ENCODE peak calls at places on chromosomes 4 and X, in nine cellular contexts. One of them, this sample, is unnamed.
A peak's percentile ranks its signal among the peaks of the same experiment; 100 is the strongest.

GRCh38 chrX:1231850-1232505 is 19.5 kb upstream of the CRLF2 start:
- DNase-seq in tibial nerve: no peak
- DNase-seq in tibial artery: peak; percentile 19
- DNase-seq in OCI-LY7: no peak
- DNase-seq in AG04449: no peak
- DNase-seq in brain microvascular endothelial cell: no peak
- DNase-seq in fibroblast of pulmonary artery: no peak
- DNase-seq in astrocyte of the spinal cord: no peak
- DNase-seq in Peyer's patch: no peak
- DNase-seq in this sample: peak; percentile 83

GRCh38 chrX:42519666-42520231 is 258.2 kb downstream of the PPP1R2C start:
- DNase-seq in tibial nerve: no peak
- DNase-seq in tibial artery: no peak
- DNase-seq in OCI-LY7: no peak
- DNase-seq in AG04449: no peak
- DNase-seq in brain microvascular endothelial cell: peak; percentile 67
- DNase-seq in fibroblast of pulmonary artery: peak; percentile 56
- DNase-seq in astrocyte of the spinal cord: peak; percentile 67
- DNase-seq in Peyer's patch: no peak
- DNase-seq in this sample: no peak

GRCh38 chr4:138186264-138186663 is 55.9 kb downstream of the SLC7A11 start:
- DNase-seq in tibial nerve: no peak
- DNase-seq in tibial artery: no peak
- DNase-seq in OCI-LY7: no peak
- DNase-seq in AG04449: no peak
- DNase-seq in brain microvascular endothelial cell: no peak
- DNase-seq in fibroblast of pulmonary artery: no peak
- DNase-seq in astrocyte of the spinal cord: no peak
- DNase-seq in Peyer's patch: no peak
- DNase-seq in this sample: no peak

GRCh38 chrX:27591938-27592337 is 1.8 kb downstream of the DCAF8L2 start:
- DNase-seq in tibial nerve: no peak
- DNase-seq in tibial artery: no peak
- DNase-seq in OCI-LY7: no peak
- DNase-seq in AG04449: no peak
- DNase-seq in brain microvascular endothelial cell: no peak
- DNase-seq in fibroblast of pulmonary artery: no peak
- DNase-seq in astrocyte of the spinal cord: no peak
- DNase-seq in Peyer's patch: no peak
- DNase-seq in this sample: no peak

GRCh38 chr4:154450971-154451370 is 40.6 kb downstream of the DCHS2 start:
- DNase-seq in tibial nerve: no peak
- DNase-seq in tibial artery: no peak
- DNase-seq in OCI-LY7: no peak
- DNase-seq in AG04449: no peak
- DNase-seq in brain microvascular endothelial cell: no peak
- DNase-seq in fibroblast of pulmonary artery: no peak
- DNase-seq in astrocyte of the spinal cord: no peak
- DNase-seq in Peyer's patch: no peak
- DNase-seq in this sample: no peak

GRCh38 chr4:165440415-165440882 is 61.6 kb downstream of the CPE start:
- DNase-seq in tibial nerve: no peak
- DNase-seq in tibial artery: no peak
- DNase-seq in OCI-LY7: no peak
- DNase-seq in AG04449: no peak
- DNase-seq in brain microvascular endothelial cell: peak; percentile 75
- DNase-seq in fibroblast of pulmonary artery: peak; percentile 78
- DNase-seq in astrocyte of the spinal cord: peak; percentile 93
- DNase-seq in Peyer's patch: no peak
- DNase-seq in this sample: no peak

GRCh38 chr4:174940002-174940401 is 21.8 kb downstream of the ADAM29 start:
- DNase-seq in tibial nerve: no peak
- DNase-seq in tibial artery: no peak
- DNase-seq in OCI-LY7: no peak
- DNase-seq in AG04449: no peak
- DNase-seq in brain microvascular endothelial cell: no peak
- DNase-seq in fibroblast of pulmonary artery: no peak
- DNase-seq in astrocyte of the spinal cord: no peak
- DNase-seq in Peyer's patch: no peak
- DNase-seq in this sample: no peak

GRCh38 chr4:75512336-75513211 is 1.6 kb downstream of the RCHY1 start:
- DNase-seq in tibial nerve: no peak
- DNase-seq in tibial artery: no peak
- DNase-seq in OCI-LY7: peak; percentile 60
- DNase-seq in AG04449: no peak
- DNase-seq in brain microvascular endothelial cell: no peak
- DNase-seq in fibroblast of pulmonary artery: peak; percentile 43
- DNase-seq in astrocyte of the spinal cord: peak; percentile 42
- DNase-seq in Peyer's patch: no peak
- DNase-seq in this sample: peak; percentile 21

GRCh38 chr4:19327364-19327763 is 924.3 kb upstream of the SLIT2 start:
- DNase-seq in tibial nerve: no peak
- DNase-seq in tibial artery: no peak
- DNase-seq in OCI-LY7: no peak
- DNase-seq in AG04449: no peak
- DNase-seq in brain microvascular endothelial cell: peak; percentile 14
- DNase-seq in fibroblast of pulmonary artery: peak; percentile 24
- DNase-seq in astrocyte of the spinal cord: no peak
- DNase-seq in Peyer's patch: no peak
- DNase-seq in this sample: no peak

GRCh38 chr4:1604706-1605205 is 79.4 kb downstream of the FAM53A start:
- DNase-seq in tibial nerve: no peak
- DNase-seq in tibial artery: no peak
- DNase-seq in OCI-LY7: peak; percentile 27
- DNase-seq in AG04449: no peak
- DNase-seq in brain microvascular endothelial cell: no peak
- DNase-seq in fibroblast of pulmonary artery: no peak
- DNase-seq in astrocyte of the spinal cord: no peak
- DNase-seq in Peyer's patch: no peak
- DNase-seq in this sample: peak; percentile 58
- H3K4me3 ChIP-seq in tibial nerve: no peak overlapping the region
- H3K4me3 ChIP-seq in tibial artery: no peak overlapping the region
- H3K4me3 ChIP-seq in OCI-LY7: no peak overlapping the region
- H3K4me3 ChIP-seq in AG04449: no peak overlapping the region
- H3K4me3 ChIP-seq in brain microvascular endothelial cell: no peak overlapping the region
- H3K4me3 ChIP-seq in fibroblast of pulmonary artery: no peak overlapping the region
- H3K4me3 ChIP-seq in astrocyte of the spinal cord: no peak overlapping the region
- H3K4me3 ChIP-seq in Peyer's patch: no peak overlapping the region
- H3K4me3 ChIP-seq in this sample: peak overlapping the region; percentile 38

DNA sequence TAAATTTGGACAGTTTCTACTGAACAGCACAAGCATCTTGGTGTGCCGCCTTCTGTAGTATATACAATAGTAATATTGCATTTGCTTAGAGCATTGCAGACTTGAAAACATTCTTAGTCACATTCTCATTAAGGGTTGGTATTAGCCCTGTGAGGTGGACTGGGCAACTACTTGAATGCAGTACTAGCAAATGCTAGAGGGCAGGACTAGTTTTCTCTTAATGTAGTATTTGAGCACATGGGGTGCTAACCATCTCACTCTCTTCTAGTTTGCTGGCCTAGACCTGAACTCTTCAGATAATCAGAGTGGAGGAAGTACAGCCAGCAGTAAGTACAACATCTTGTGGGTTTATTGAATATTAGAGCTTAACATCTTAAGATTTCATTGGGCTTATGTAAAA is 3.2 kb downstream of the DDX3X start:
- DNase-seq in tibial nerve: no peak
- DNase-seq in tibial artery: no peak
- DNase-seq in OCI-LY7: no peak
- DNase-seq in AG04449: no peak
- DNase-seq in brain microvascular endothelial cell: no peak
- DNase-seq in fibroblast of pulmonary artery: no peak
- DNase-seq in astrocyte of the spinal cord: no peak
- DNase-seq in Peyer's patch: no peak
- DNase-seq in this sample: no peak
- H3K4me3 ChIP-seq in tibial nerve: peak overlapping the region; percentile 82
- H3K4me3 ChIP-seq in tibial artery: peak overlapping the region; percentile 87
- H3K4me3 ChIP-seq in OCI-LY7: peak overlapping the region; percentile 100
- H3K4me3 ChIP-seq in AG04449: peak overlapping the region; percentile 15
- H3K4me3 ChIP-seq in brain microvascular endothelial cell: peak overlapping the region; percentile 99
- H3K4me3 ChIP-seq in fibroblast of pulmonary artery: peak overlapping the region; percentile 90
- H3K4me3 ChIP-seq in astrocyte of the spinal cord: peak overlapping the region; percentile 2
- H3K4me3 ChIP-seq in Peyer's patch: peak overlapping the region; percentile 75
- H3K4me3 ChIP-seq in this sample: no peak overlapping the region

GRCh38 chrX:155023907-155024833 is 1.6 kb upstream of the F8 start:
- DNase-seq in tibial nerve: no peak
- DNase-seq in tibial artery: no peak
- DNase-seq in OCI-LY7: no peak
- DNase-seq in AG04449: no peak
- DNase-seq in brain microvascular endothelial cell: no peak
- DNase-seq in fibroblast of pulmonary artery: no peak
- DNase-seq in astrocyte of the spinal cord: no peak
- DNase-seq in Peyer's patch: no peak
- DNase-seq in this sample: no peak

GRCh38 chrX:155022587-155022986 is at the start of gene F8:
- DNase-seq in tibial nerve: no peak
- DNase-seq in tibial artery: no peak
- DNase-seq in OCI-LY7: no peak
- DNase-seq in AG04449: no peak
- DNase-seq in brain microvascular endothelial cell: no peak
- DNase-seq in fibroblast of pulmonary artery: no peak
- DNase-seq in astrocyte of the spinal cord: no peak
- DNase-seq in Peyer's patch: no peak
- DNase-seq in this sample: no peak

GRCh38 chrX:155026420-155026726 is 271 bp upstream of the FUNDC2 start:
- DNase-seq in tibial nerve: no peak
- DNase-seq in tibial artery: no peak
- DNase-seq in OCI-LY7: no peak
- DNase-seq in AG04449: no peak
- DNase-seq in brain microvascular endothelial cell: no peak
- DNase-seq in fibroblast of pulmonary artery: no peak
- DNase-seq in astrocyte of the spinal cord: no peak
- DNase-seq in Peyer's patch: no peak
- DNase-seq in this sample: no peak

GRCh38 chrX:155020591-155020990 is 1.9 kb downstream of the F8 start:
- DNase-seq in tibial nerve: no peak
- DNase-seq in tibial artery: no peak
- DNase-seq in OCI-LY7: no peak
- DNase-seq in AG04449: no peak
- DNase-seq in brain microvascular endothelial cell: no peak
- DNase-seq in fibroblast of pulmonary artery: no peak
- DNase-seq in astrocyte of the spinal cord: no peak
- DNase-seq in Peyer's patch: no peak
- DNase-seq in this sample: no peak
- H3K4me3 ChIP-seq in tibial nerve: no peak overlapping the region
- H3K4me3 ChIP-seq in tibial artery: no peak overlapping the region
- H3K4me3 ChIP-seq in OCI-LY7: no peak overlapping the region
- H3K4me3 ChIP-seq in AG04449: no peak overlapping the region
- H3K4me3 ChIP-seq in brain microvascular endothelial cell: no peak overlapping the region
- H3K4me3 ChIP-seq in fibroblast of pulmonary artery: no peak overlapping the region
- H3K4me3 ChIP-seq in astrocyte of the spinal cord: no peak overlapping the region
- H3K4me3 ChIP-seq in Peyer's patch: no peak overlapping the region
- H3K4me3 ChIP-seq in this sample: no peak overlapping the region

GRCh38 chrX:21658746-21659145 is 616 bp upstream of the KLHL34 start:
- DNase-seq in tibial nerve: no peak
- DNase-seq in tibial artery: no peak
- DNase-seq in OCI-LY7: no peak
- DNase-seq in AG04449: no peak
- DNase-seq in brain microvascular endothelial cell: no peak
- DNase-seq in fibroblast of pulmonary artery: no peak
- DNase-seq in astrocyte of the spinal cord: no peak
- DNase-seq in Peyer's patch: peak; percentile 71
- DNase-seq in this sample: no peak

GRCh38 chrX:21659320-21659719 is 1.2 kb upstream of the KLHL34 start:
- DNase-seq in tibial nerve: no peak
- DNase-seq in tibial artery: no peak
- DNase-seq in OCI-LY7: no peak
- DNase-seq in AG04449: no peak
- DNase-seq in brain microvascular endothelial cell: no peak
- DNase-seq in fibroblast of pulmonary artery: no peak
- DNase-seq in astrocyte of the spinal cord: no peak
- DNase-seq in Peyer's patch: no peak
- DNase-seq in this sample: no peak

GRCh38 chrX:21657318-21658151 is 595 bp downstream of the KLHL34 start:
- DNase-seq in tibial nerve: no peak
- DNase-seq in tibial artery: no peak
- DNase-seq in OCI-LY7: no peak
- DNase-seq in AG04449: no peak
- DNase-seq in brain microvascular endothelial cell: no peak
- DNase-seq in fibroblast of pulmonary artery: no peak
- DNase-seq in astrocyte of the spinal cord: no peak
- DNase-seq in Peyer's patch: no peak
- DNase-seq in this sample: no peak

GRCh38 chrX:21656587-21657317 is 1.4 kb downstream of the KLHL34 start:
- DNase-seq in tibial nerve: no peak
- DNase-seq in tibial artery: no peak
- DNase-seq in OCI-LY7: no peak
- DNase-seq in AG04449: no peak
- DNase-seq in brain microvascular endothelial cell: no peak
- DNase-seq in fibroblast of pulmonary artery: no peak
- DNase-seq in astrocyte of the spinal cord: no peak
- DNase-seq in Peyer's patch: no peak
- DNase-seq in this sample: no peak

GRCh38 chrX:21658152-21658737 is at the start of gene KLHL34:
- DNase-seq in tibial nerve: no peak
- DNase-seq in tibial artery: no peak
- DNase-seq in OCI-LY7: no peak
- DNase-seq in AG04449: no peak
- DNase-seq in brain microvascular endothelial cell: no peak
- DNase-seq in fibroblast of pulmonary artery: no peak
- DNase-seq in astrocyte of the spinal cord: no peak
- DNase-seq in Peyer's patch: peak; percentile 58
- DNase-seq in this sample: no peak
- H3K4me3 ChIP-seq in tibial nerve: peak within 1 kb of the TSS; percentile 39
- H3K4me3 ChIP-seq in tibial artery: peak within 1 kb of the TSS; percentile 38
- H3K4me3 ChIP-seq in OCI-LY7: no peak within 1 kb of the TSS
- H3K4me3 ChIP-seq in AG04449: peak within 1 kb of the TSS; percentile 23
- H3K4me3 ChIP-seq in brain microvascular endothelial cell: peak within 1 kb of the TSS; percentile 40
- H3K4me3 ChIP-seq in fibroblast of pulmonary artery: no peak within 1 kb of the TSS
- H3K4me3 ChIP-seq in astrocyte of the spinal cord: peak within 1 kb of the TSS; percentile 12
- H3K4me3 ChIP-seq in Peyer's patch: peak within 1 kb of the TSS; percentile 58
- H3K4me3 ChIP-seq in this sample: no peak within 1 kb of the TSS

GRCh38 chr4:168645933-168646768 is 149.3 kb downstream of the PALLD start:
- DNase-seq in tibial nerve: no peak
- DNase-seq in tibial artery: no peak
- DNase-seq in OCI-LY7: no peak
- DNase-seq in AG04449: no peak
- DNase-seq in brain microvascular endothelial cell: no peak
- DNase-seq in fibroblast of pulmonary artery: no peak
- DNase-seq in astrocyte of the spinal cord: no peak
- DNase-seq in Peyer's patch: no peak
- DNase-seq in this sample: no peak

GRCh38 chr4:168641811-168642140 is 144.9 kb downstream of the PALLD start:
- DNase-seq in tibial nerve: no peak
- DNase-seq in tibial artery: no peak
- DNase-seq in OCI-LY7: no peak
- DNase-seq in AG04449: no peak
- DNase-seq in brain microvascular endothelial cell: no peak
- DNase-seq in fibroblast of pulmonary artery: no peak
- DNase-seq in astrocyte of the spinal cord: no peak
- DNase-seq in Peyer's patch: no peak
- DNase-seq in this sample: no peak

GRCh38 chr4:168639914-168640313 is 143.1 kb downstream of the PALLD start:
- DNase-seq in tibial nerve: no peak
- DNase-seq in tibial artery: no peak
- DNase-seq in OCI-LY7: no peak
- DNase-seq in AG04449: no peak
- DNase-seq in brain microvascular endothelial cell: no peak
- DNase-seq in fibroblast of pulmonary artery: peak; percentile 50
- DNase-seq in astrocyte of the spinal cord: no peak
- DNase-seq in Peyer's patch: no peak
- DNase-seq in this sample: no peak

GRCh38 chr4:168643796-168644159 is 146.9 kb downstream of the PALLD start:
- DNase-seq in tibial nerve: no peak
- DNase-seq in tibial artery: no peak
- DNase-seq in OCI-LY7: no peak
- DNase-seq in AG04449: no peak
- DNase-seq in brain microvascular endothelial cell: no peak
- DNase-seq in fibroblast of pulmonary artery: no peak
- DNase-seq in astrocyte of the spinal cord: no peak
- DNase-seq in Peyer's patch: no peak
- DNase-seq in this sample: no peak

GRCh38 chr4:168643083-168643795 is 146.4 kb downstream of the PALLD start:
- DNase-seq in tibial nerve: no peak
- DNase-seq in tibial artery: no peak
- DNase-seq in OCI-LY7: no peak
- DNase-seq in AG04449: no peak
- DNase-seq in brain microvascular endothelial cell: no peak
- DNase-seq in fibroblast of pulmonary artery: peak; percentile 58
- DNase-seq in astrocyte of the spinal cord: peak; percentile 52
- DNase-seq in Peyer's patch: no peak
- DNase-seq in this sample: no peak
- H3K4me3 ChIP-seq in tibial nerve: no peak overlapping the region
- H3K4me3 ChIP-seq in tibial artery: no peak overlapping the region
- H3K4me3 ChIP-seq in OCI-LY7: no peak overlapping the region
- H3K4me3 ChIP-seq in AG04449: no peak overlapping the region
- H3K4me3 ChIP-seq in brain microvascular endothelial cell: no peak overlapping the region
- H3K4me3 ChIP-seq in fibroblast of pulmonary artery: no peak overlapping the region
- H3K4me3 ChIP-seq in astrocyte of the spinal cord: no peak overlapping the region
- H3K4me3 ChIP-seq in Peyer's patch: no peak overlapping the region
- H3K4me3 ChIP-seq in this sample: no peak overlapping the region

This sample was measured in Jurkat, Clone E6-1.